ENCODE peak calls at places on chromosome 9, in six cellular contexts. One of them, this sample, is unnamed.

GRCh38 chr9:107208121-107208520 is 75.0 kb upstream of the RAD23B start:
- DNase-seq in effector memory CD4-positive, alpha-beta T cell: no peak
- DNase-seq in SJSA1: peak; percentile 32
- DNase-seq in Karpas-422: no peak
- DNase-seq in AG04450: no peak
- DNase-seq in brain microvascular endothelial cell: peak; percentile 55
- DNase-seq in this sample: no peak

GRCh38 chr9:16704489-16705111 is 165.9 kb downstream of the BNC2 start:
- DNase-seq in effector memory CD4-positive, alpha-beta T cell: no peak
- DNase-seq in SJSA1: peak; percentile 65
- DNase-seq in Karpas-422: no peak
- DNase-seq in AG04450: peak; percentile 55
- DNase-seq in brain microvascular endothelial cell: peak; percentile 65
- DNase-seq in this sample: no peak

GRCh38 chr9:9174358-9174757 is 1374.8 kb upstream of the DMAC1 start:
- DNase-seq in effector memory CD4-positive, alpha-beta T cell: no peak
- DNase-seq in SJSA1: no peak
- DNase-seq in Karpas-422: no peak
- DNase-seq in AG04450: no peak
- DNase-seq in brain microvascular endothelial cell: no peak
- DNase-seq in this sample: no peak

GRCh38 chr9:107712390-107712789 is 222.8 kb upstream of the KLF4 start:
- DNase-seq in effector memory CD4-positive, alpha-beta T cell: no peak
- DNase-seq in SJSA1: peak; percentile 29
- DNase-seq in Karpas-422: no peak
- DNase-seq in AG04450: no peak
- DNase-seq in brain microvascular endothelial cell: peak; percentile 56
- DNase-seq in this sample: no peak

GRCh38 chr9:30925126-30925525 is 1459.3 kb upstream of the ACO1 start:
- DNase-seq in effector memory CD4-positive, alpha-beta T cell: no peak
- DNase-seq in SJSA1: no peak
- DNase-seq in Karpas-422: no peak
- DNase-seq in AG04450: no peak
- DNase-seq in brain microvascular endothelial cell: no peak
- DNase-seq in this sample: no peak

GRCh38 chr9:123063896-123064295 is 30.4 kb downstream of the GPR21 start:
- DNase-seq in effector memory CD4-positive, alpha-beta T cell: no peak
- DNase-seq in SJSA1: no peak
- DNase-seq in Karpas-422: no peak
- DNase-seq in AG04450: no peak
- DNase-seq in brain microvascular endothelial cell: no peak
- DNase-seq in this sample: no peak

GRCh38 chr9:14092344-14092743 is 221.6 kb downstream of the NFIB start:
- DNase-seq in effector memory CD4-positive, alpha-beta T cell: no peak
- DNase-seq in SJSA1: no peak
- DNase-seq in Karpas-422: no peak
- DNase-seq in AG04450: no peak
- DNase-seq in brain microvascular endothelial cell: no peak
- DNase-seq in this sample: no peak

GRCh38 chr9:116134981-116135380 is 18.6 kb upstream of the PAPPA start:
- DNase-seq in effector memory CD4-positive, alpha-beta T cell: no peak
- DNase-seq in SJSA1: no peak
- DNase-seq in Karpas-422: no peak
- DNase-seq in AG04450: no peak
- DNase-seq in brain microvascular endothelial cell: no peak
- DNase-seq in this sample: no peak

GRCh38 chr9:132757031-132757430 is 86.8 kb downstream of the GTF3C4 start:
- DNase-seq in effector memory CD4-positive, alpha-beta T cell: no peak
- DNase-seq in SJSA1: no peak
- DNase-seq in Karpas-422: no peak
- DNase-seq in AG04450: no peak
- DNase-seq in brain microvascular endothelial cell: no peak
- DNase-seq in this sample: no peak

DNA sequence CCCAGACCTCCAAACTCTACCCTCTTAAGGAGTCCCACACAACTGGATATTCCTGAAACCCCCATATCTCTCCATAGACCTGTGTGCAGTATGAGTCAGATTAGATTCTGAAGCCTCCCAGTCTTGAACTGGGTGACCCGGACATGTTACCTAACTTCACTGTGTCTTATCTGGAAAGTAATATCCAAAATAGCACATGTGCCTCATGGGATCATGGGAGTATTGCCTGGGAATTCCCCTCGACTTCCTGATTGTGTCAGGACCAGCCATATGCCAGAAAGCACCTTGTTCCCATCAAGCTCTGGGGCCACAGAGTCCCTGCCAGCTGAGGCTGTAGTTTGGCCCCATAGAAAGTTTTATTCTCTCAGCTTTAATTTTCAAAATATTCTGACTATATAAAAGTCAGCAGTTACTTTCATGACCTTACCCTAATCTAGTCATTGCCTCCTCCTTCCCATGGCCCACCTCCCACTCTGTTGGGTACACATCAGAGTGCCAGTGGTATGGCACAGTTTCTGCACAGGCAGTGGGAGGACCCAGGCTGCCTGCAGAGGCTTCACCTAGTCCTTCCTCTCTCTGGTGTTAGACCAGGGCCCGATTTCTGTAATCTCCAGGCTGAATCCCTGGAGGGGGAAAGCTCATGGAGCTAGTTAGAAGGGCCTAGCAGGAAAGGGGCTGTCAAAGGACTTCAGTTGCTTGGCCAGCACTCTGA is 19.5 kb upstream of the B4GALT1 start:
- DNase-seq in effector memory CD4-positive, alpha-beta T cell: no peak
- DNase-seq in SJSA1: no peak
- DNase-seq in Karpas-422: no peak
- DNase-seq in AG04450: no peak
- DNase-seq in brain microvascular endothelial cell: no peak
- DNase-seq in this sample: no peak
- H3K27ac ChIP-seq in effector memory CD4-positive, alpha-beta T cell: no peak overlapping the region
- H3K27ac ChIP-seq in SJSA1: no peak overlapping the region
- H3K27ac ChIP-seq in Karpas-422: no peak overlapping the region
- H3K27ac ChIP-seq in AG04450: no peak overlapping the region
- H3K27ac ChIP-seq in brain microvascular endothelial cell: no peak overlapping the region
- H3K27ac ChIP-seq in this sample: no peak overlapping the region

GRCh38 chr9:134322781-134323241 is 3.4 kb upstream of the RXRA start:
- DNase-seq in effector memory CD4-positive, alpha-beta T cell: no peak
- DNase-seq in SJSA1: no peak
- DNase-seq in Karpas-422: no peak
- DNase-seq in AG04450: no peak
- DNase-seq in brain microvascular endothelial cell: no peak
- DNase-seq in this sample: no peak
- H3K27ac ChIP-seq in effector memory CD4-positive, alpha-beta T cell: no peak overlapping the region
- H3K27ac ChIP-seq in SJSA1: no peak overlapping the region
- H3K27ac ChIP-seq in Karpas-422: no peak overlapping the region
- H3K27ac ChIP-seq in AG04450: no peak overlapping the region
- H3K27ac ChIP-seq in brain microvascular endothelial cell: no peak overlapping the region
- H3K27ac ChIP-seq in this sample: peak overlapping the region; percentile 94

DNA sequence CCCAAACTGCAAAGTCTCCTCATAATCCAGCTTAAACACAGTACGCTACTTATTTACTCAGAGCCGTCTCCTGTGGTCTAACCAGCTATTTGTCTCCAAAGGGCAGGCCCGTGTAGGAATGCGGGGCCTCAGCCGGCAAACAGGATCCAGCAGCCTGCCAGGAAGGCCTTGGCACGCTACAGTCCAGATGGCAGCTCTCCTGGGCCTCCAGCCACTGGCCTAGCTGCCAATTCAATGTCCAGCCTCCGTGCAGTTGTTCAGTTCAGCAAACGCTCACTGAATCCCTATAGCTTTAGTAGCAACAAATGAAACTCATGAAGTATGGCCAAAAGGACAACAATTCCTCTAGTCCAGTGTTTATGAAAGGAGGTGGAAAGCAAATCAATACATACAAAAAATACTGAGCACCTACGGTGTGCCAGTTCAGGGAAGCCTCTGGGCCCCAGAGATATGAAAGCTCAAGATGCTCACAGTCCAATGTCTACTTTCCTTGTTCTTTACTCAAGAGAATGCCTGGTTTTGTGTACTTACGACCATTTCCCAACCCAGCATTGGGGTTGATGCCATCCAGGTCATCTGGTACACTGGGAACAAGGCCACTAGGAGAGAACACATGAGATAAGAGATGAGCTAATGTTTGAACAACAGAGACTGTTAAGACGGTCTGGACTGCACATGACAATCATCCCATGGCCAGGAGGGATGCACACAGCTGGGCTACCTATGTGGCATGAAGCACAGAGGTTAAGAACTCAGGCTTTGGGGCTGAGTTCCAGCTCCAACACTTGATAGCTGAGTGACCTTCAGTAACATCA is 8.3 kb downstream of the CDK5RAP2 start:
- DNase-seq in effector memory CD4-positive, alpha-beta T cell: no peak
- DNase-seq in SJSA1: peak; percentile 69
- DNase-seq in Karpas-422: no peak
- DNase-seq in AG04450: peak; percentile 86
- DNase-seq in brain microvascular endothelial cell: no peak
- DNase-seq in this sample: peak; percentile 59
- H3K27ac ChIP-seq in effector memory CD4-positive, alpha-beta T cell: no peak overlapping the region
- H3K27ac ChIP-seq in SJSA1: peak overlapping the region; percentile 61
- H3K27ac ChIP-seq in Karpas-422: no peak overlapping the region
- H3K27ac ChIP-seq in AG04450: peak overlapping the region; percentile 77
- H3K27ac ChIP-seq in brain microvascular endothelial cell: no peak overlapping the region
- H3K27ac ChIP-seq in this sample: peak overlapping the region; percentile 81

DNA sequence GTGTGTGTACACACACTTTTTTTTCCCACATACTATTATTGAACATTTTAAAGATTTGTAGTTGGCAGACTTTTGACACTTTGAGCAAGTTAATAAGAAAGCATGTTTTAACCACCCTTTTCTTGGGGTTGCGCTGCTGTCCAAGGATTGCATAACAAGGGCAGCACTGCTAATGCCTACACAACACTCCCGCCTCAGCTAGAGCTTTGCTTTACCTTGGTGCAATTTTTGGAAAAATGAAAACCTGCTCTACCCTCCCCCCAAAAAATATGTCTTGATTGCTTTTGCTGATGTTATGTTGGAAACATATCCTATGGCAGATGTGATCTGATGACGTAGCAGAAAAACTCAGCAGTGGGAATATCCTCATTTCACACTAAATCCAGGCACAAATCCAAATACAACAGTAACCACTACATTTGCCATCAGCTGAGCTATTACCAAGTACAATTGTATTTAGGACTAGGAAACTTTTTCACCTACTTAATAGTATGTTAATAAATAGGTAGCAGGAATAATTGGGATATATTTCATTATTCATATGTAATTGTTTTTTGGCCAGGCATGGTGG is 51.6 kb downstream of the UBE2R2 start:
- DNase-seq in effector memory CD4-positive, alpha-beta T cell: no peak
- DNase-seq in SJSA1: no peak
- DNase-seq in Karpas-422: no peak
- DNase-seq in AG04450: no peak
- DNase-seq in brain microvascular endothelial cell: peak; percentile 51
- DNase-seq in this sample: no peak
- H3K27ac ChIP-seq in effector memory CD4-positive, alpha-beta T cell: no peak overlapping the region
- H3K27ac ChIP-seq in SJSA1: no peak overlapping the region
- H3K27ac ChIP-seq in Karpas-422: no peak overlapping the region
- H3K27ac ChIP-seq in AG04450: no peak overlapping the region
- H3K27ac ChIP-seq in brain microvascular endothelial cell: no peak overlapping the region
- H3K27ac ChIP-seq in this sample: no peak overlapping the region

DNA sequence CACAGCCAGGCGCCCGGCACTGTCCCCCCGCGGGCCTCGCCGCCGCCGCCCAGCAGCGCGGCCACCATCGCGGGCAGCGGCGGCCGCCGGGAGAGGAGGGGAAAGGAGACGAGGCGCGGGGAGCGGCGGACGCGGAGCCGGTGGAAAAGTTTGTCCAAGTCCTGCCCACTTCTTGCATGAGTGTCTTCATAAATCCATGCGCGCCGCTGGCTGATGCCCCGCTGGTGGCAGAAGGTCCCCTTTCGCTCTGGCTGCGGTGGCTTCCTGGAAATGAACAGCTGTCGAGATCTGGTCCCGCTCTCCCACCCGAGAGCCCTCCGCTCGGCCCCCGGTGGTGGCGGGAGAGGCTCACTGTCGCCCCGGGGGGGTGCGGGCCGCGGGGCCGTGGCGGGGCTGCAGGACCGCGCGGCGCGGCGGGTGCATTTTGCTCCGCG is 577 bp downstream of the GAS1 start:
- DNase-seq in effector memory CD4-positive, alpha-beta T cell: peak; percentile 35
- DNase-seq in SJSA1: peak; percentile 51
- DNase-seq in Karpas-422: peak; percentile 62
- DNase-seq in AG04450: no peak
- DNase-seq in brain microvascular endothelial cell: peak; percentile 36
- DNase-seq in this sample: peak; percentile 88
- H3K27ac ChIP-seq in effector memory CD4-positive, alpha-beta T cell: no peak overlapping the region
- H3K27ac ChIP-seq in SJSA1: no peak overlapping the region
- H3K27ac ChIP-seq in Karpas-422: no peak overlapping the region
- H3K27ac ChIP-seq in AG04450: peak overlapping the region; percentile 81
- H3K27ac ChIP-seq in brain microvascular endothelial cell: no peak overlapping the region
- H3K27ac ChIP-seq in this sample: peak overlapping the region; percentile 95

GRCh38 chr9:93077367-93077766 is 18.6 kb upstream of the CARD19 start:
- DNase-seq in effector memory CD4-positive, alpha-beta T cell: no peak
- DNase-seq in SJSA1: no peak
- DNase-seq in Karpas-422: no peak
- DNase-seq in AG04450: no peak
- DNase-seq in brain microvascular endothelial cell: no peak
- DNase-seq in this sample: no peak

GRCh38 chr9:93079371-93079770 is 16.6 kb upstream of the CARD19 start:
- DNase-seq in effector memory CD4-positive, alpha-beta T cell: no peak
- DNase-seq in SJSA1: no peak
- DNase-seq in Karpas-422: no peak
- DNase-seq in AG04450: no peak
- DNase-seq in brain microvascular endothelial cell: no peak
- DNase-seq in this sample: no peak

GRCh38 chr9:93076101-93076791 is 17.7 kb downstream of the SUSD3 start:
- DNase-seq in effector memory CD4-positive, alpha-beta T cell: no peak
- DNase-seq in SJSA1: no peak
- DNase-seq in Karpas-422: no peak
- DNase-seq in AG04450: no peak
- DNase-seq in brain microvascular endothelial cell: no peak
- DNase-seq in this sample: no peak

GRCh38 chr9:93077811-93078210 is 18.2 kb upstream of the CARD19 start:
- DNase-seq in effector memory CD4-positive, alpha-beta T cell: no peak
- DNase-seq in SJSA1: no peak
- DNase-seq in Karpas-422: no peak
- DNase-seq in AG04450: no peak
- DNase-seq in brain microvascular endothelial cell: no peak
- DNase-seq in this sample: no peak

DNA sequence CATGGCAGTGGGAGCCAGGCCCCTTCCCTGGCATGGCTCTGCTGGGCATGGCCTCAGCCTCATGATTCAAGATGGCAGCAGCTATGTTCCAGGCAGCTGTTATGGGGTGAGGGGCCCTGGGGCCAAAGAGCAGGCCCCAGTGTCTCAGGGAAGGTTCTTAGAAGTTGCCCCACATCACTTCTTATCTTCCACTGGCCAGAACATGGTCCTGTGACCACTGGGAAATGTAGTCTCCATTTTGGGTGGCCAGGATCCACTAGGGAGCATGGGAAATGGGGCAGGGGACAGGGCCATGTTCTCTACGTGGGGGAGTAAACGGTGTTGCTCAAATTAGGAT is 18.3 kb downstream of the SUSD3 start:
- DNase-seq in effector memory CD4-positive, alpha-beta T cell: no peak
- DNase-seq in SJSA1: no peak
- DNase-seq in Karpas-422: no peak
- DNase-seq in AG04450: no peak
- DNase-seq in brain microvascular endothelial cell: no peak
- DNase-seq in this sample: no peak
- H3K27ac ChIP-seq in effector memory CD4-positive, alpha-beta T cell: peak overlapping the region; percentile 23
- H3K27ac ChIP-seq in SJSA1: no peak overlapping the region
- H3K27ac ChIP-seq in Karpas-422: no peak overlapping the region
- H3K27ac ChIP-seq in AG04450: no peak overlapping the region
- H3K27ac ChIP-seq in brain microvascular endothelial cell: no peak overlapping the region
- H3K27ac ChIP-seq in this sample: no peak overlapping the region